ENCODE peak calls at places on chromosomes 2 and 18, in five cellular contexts. L is stimulated activated CD4-positive, alpha-beta T cell treated with anti-CD3 and anti-CD28 coated beads, Interleukin-2, amount 100 ng/mL, for 24 hours; R is Calu3; E is fibroblast of lung; S is GM12891. W is an unnamed sample.

GRCh38 chr2:122663737-122664136 is 908.3 kb downstream of the TSN start:
- DNase-seq in L (no peak), R (no peak), E (no peak), S (no peak), W (no peak)

GRCh38 chr2:231674587-231675334 is 33.6 kb upstream of the PTMA start:
- DNase-seq in L (peak), R (peak), E (peak), S (no peak), W (peak)

GRCh38 chr2:128611421-128612320 is 293.0 kb upstream of the HS6ST1 start:
- DNase-seq in L (no peak), R (no peak), E (no peak), S (no peak), W (no peak)

GRCh38 chr2:154532763-154533162 is 165.7 kb upstream of the KCNJ3 start:
- DNase-seq in L (no peak), R (no peak), E (no peak), S (no peak), W (no peak)

GRCh38 chr2:38666578-38666926 is 638 bp downstream of the GALM start:
- DNase-seq in L (peak), R (peak), E (peak), S (no peak), W (no peak)

GRCh38 chr18:1273469-1273868 is 368.8 kb downstream of the ADCYAP1 start:
- DNase-seq in L (no peak), R (no peak), E (no peak), S (no peak), W (no peak)

GRCh38 chr18:26309283-26309682 is 83.0 kb downstream of the TAF4B start:
- DNase-seq in L (no peak), R (no peak), E (peak), S (no peak), W (peak)

GRCh38 chr2:1758774-1759610 is 14.7 kb upstream of the PXDN start:
- DNase-seq in L (no peak), R (no peak), E (no peak), S (no peak), W (no peak)

GRCh38 chr2:134218928-134219707 is 34.8 kb upstream of the MGAT5 start:
- DNase-seq in L (peak), R (peak), E (no peak), S (no peak), W (no peak)

GRCh38 chr2:47011696-47012095 is 96.1 kb upstream of the MCFD2 start:
- DNase-seq in L (no peak), R (no peak), E (no peak), S (no peak), W (no peak)

GRCh38 chr18:75694292-75694691 is 266.8 kb upstream of the SMIM21 start:
- DNase-seq in L (no peak), R (no peak), E (no peak), S (no peak), W (no peak)

GRCh38 chr2:119841550-119841949 is 81.8 kb downstream of the PTPN4 start:
- DNase-seq in L (no peak), R (no peak), E (no peak), S (no peak), W (peak)

W was measured in amniotic epithelial cell.